ENCODE peak calls at places on chromosomes 2 and 18, in six cellular contexts. U, D, Z, L, A and F are unnamed samples. For H3K4me1, the result is how much of the 10 kb centered on the place peaks cover.

GRCh38 chr18:63540131-63540530 is 2.0 kb upstream of the SERPINB12 start:
- DNase-seq in D (peak), Z (peak), A (no peak), L (no peak), U (no peak), F (peak)

GRCh38 chr2:72092099-72092498 is 55.6 kb downstream of the CYP26B1 start:
- DNase-seq in A (no peak), Z (no peak), L (no peak), D (no peak), U (no peak), F (no peak)

GRCh38 chr2:197219636-197220035 is 90.9 kb downstream of the ANKRD44 start:
- DNase-seq in L (no peak), D (no peak), Z (no peak), U (no peak), A (no peak), F (peak)

GRCh38 chr2:239189711-239190131 is 211.1 kb downstream of the HDAC4 start:
- DNase-seq in Z (no peak), L (peak), U (no peak), D (no peak), A (no peak), F (no peak)

GRCh38 chr2:134181219-134181618 is 72.7 kb upstream of the MGAT5 start:
- DNase-seq in A (peak), Z (no peak), U (no peak), D (no peak), L (no peak), F (no peak)

GRCh38 chr2:173354601-173355131 is at the start of gene CDCA7:
- DNase-seq in U (peak), L (peak), A (no peak), D (peak), Z (peak), F (peak)

GRCh38 chr18:65990174-65990690 is 239.4 kb downstream of the CDH7 start:
- DNase-seq in Z (no peak), A (no peak), U (no peak), D (no peak), L (no peak), F (peak)

GRCh38 chr2:236342507-236342906 is 78.3 kb upstream of the ASB18 start:
- DNase-seq in A (no peak), U (no peak), Z (no peak), L (no peak), D (no peak), F (no peak)

GRCh38 chr18:54794819-54795218 is 33.5 kb upstream of the RAB27B start:
- DNase-seq in L (no peak), Z (no peak), U (no peak), A (no peak), D (no peak), F (no peak)

GRCh38 chr2:20120569-20121416 is 69.4 kb upstream of the LAPTM4A start:
- DNase-seq in A (no peak), L (no peak), U (no peak), D (no peak), Z (no peak), F (no peak)
- H3K4me1 ChIP-seq in A (under half), L (under half), U (under half), D (under half), Z (under half), F (under half)

GRCh38 chr18:80135136-80135535 is 26.1 kb downstream of the ADNP2 start:
- DNase-seq in A (no peak), D (no peak), U (no peak), L (no peak), Z (no peak), F (no peak)

GRCh38 chr18:80133124-80133523 is 24.1 kb downstream of the ADNP2 start:
- DNase-seq in L (no peak), A (no peak), U (no peak), Z (no peak), D (no peak), F (no peak)

GRCh38 chr18:80130555-80130954 is 21.5 kb downstream of the ADNP2 start:
- DNase-seq in D (no peak), U (no peak), L (no peak), A (no peak), Z (no peak), F (no peak)

GRCh38 chr18:80129672-80130367 is 20.8 kb downstream of the ADNP2 start:
- DNase-seq in U (no peak), Z (no peak), L (no peak), D (no peak), A (no peak), F (no peak)

DNA sequence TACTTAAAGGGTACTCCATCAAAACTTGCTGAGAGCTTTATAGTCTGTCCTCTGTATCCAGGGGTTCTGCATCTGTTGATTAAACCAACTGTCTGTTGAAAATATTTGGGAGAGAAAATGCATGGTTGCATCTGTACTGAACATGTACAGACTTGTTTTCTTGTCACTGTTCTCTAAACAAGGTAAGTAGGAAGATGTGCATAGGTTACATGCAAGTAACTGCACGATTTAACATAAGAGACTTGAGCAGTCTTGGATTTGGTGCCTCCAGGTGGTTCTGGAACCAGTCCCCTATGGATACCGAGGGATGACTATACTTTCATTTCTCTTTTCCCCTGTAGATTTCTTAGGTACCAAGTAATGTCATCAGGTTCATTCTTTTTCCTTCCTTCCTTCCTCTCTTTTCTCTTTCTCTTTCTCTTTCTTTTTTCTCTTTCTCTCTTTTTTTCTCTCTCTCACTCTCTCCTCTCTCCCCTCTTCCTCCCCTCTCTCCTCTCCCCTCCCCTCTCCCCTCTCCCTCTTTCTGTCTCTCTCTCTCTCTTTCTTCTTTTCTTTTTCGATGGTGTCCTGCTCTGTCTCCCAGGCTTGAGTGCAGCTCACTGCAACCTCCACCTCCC is 23.2 kb downstream of the ADNP2 start:
- DNase-seq in U (no peak), Z (no peak), L (no peak), D (no peak), A (no peak), F (no peak)
- H3K4me1 ChIP-seq in U (under half), Z (under half), L (under half), D (under half), A (under half), F (under half)

DNA sequence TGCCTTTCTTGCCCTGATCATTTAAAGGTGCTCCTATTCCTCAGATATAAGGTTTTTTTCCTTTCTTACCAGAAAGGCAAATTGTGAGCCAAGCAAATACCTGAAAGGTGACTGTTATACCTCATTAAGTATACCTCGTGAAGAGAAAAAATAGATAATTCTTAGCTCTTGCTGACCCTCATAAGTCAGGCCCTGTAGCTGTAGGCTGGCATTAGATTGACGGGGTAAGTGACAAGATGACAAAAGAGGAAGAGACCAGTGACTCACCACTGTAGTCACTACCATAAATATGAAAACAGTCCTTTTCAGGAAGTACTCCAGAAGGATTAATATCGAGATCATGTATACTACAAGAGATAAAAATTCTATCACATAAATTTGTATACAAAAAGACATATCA is 104.6 kb downstream of the PTPN4 start:
- DNase-seq in D (no peak), U (no peak), L (no peak), Z (no peak), A (no peak), F (peak)
- H3K4me1 ChIP-seq in D (under half), U (under half), L (under half), Z (under half), A (under half), F (under half)

DNA sequence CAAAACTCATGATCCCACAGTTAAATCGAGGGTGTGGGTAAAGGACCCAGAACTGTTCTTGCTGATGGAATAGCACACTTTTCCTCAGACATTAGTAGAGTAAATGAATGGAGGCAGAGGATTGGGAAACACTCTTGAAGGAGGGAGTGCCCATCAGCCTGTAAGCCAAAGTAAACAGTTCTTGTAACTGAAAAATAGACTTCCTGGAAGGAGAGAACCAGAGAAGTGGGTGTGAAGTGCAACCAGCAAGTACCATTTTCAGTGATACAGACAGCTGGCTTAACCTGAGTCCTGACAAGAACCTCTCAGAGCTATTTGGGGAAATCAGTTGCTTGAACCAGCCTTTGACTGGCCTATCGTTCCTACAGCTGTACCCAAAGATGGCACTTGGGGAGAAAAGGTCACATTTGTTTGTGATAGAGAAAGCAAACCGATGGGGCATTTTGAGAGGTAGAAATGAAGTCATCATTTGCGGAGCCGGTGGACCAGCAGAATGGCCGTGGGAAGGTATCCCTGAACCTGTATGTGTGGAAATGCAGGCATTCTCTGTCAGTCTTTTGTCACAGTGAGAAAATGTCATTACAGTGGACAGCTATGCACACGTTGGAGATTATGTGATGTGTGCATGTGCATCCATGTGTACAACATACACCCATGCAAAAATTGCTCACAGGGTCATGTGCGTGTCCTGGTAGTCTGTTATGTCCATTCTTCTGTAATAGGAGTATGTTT is 17.7 kb downstream of the CRIM1 start:
- DNase-seq in L (no peak), Z (peak), D (no peak), U (no peak), A (no peak), F (no peak)
- H3K4me1 ChIP-seq in L (under half), Z (half or more), D (under half), U (under half), A (half or more), F (half or more)

GRCh38 chr2:101124061-101124460 is 27.1 kb downstream of the TBC1D8 start:
- DNase-seq in A (no peak), D (no peak), Z (peak), U (no peak), L (no peak), F (no peak)

GRCh38 chr2:101125374-101125773 is 25.8 kb downstream of the TBC1D8 start:
- DNase-seq in D (no peak), A (no peak), Z (peak), U (no peak), L (no peak), F (no peak)

GRCh38 chr2:101127319-101128056 is 23.7 kb downstream of the TBC1D8 start:
- DNase-seq in D (no peak), L (no peak), U (no peak), A (no peak), Z (no peak), F (no peak)

GRCh38 chr2:101125799-101126198 is 25.4 kb downstream of the TBC1D8 start:
- DNase-seq in A (no peak), U (no peak), L (no peak), Z (no peak), D (no peak), F (no peak)

DNA sequence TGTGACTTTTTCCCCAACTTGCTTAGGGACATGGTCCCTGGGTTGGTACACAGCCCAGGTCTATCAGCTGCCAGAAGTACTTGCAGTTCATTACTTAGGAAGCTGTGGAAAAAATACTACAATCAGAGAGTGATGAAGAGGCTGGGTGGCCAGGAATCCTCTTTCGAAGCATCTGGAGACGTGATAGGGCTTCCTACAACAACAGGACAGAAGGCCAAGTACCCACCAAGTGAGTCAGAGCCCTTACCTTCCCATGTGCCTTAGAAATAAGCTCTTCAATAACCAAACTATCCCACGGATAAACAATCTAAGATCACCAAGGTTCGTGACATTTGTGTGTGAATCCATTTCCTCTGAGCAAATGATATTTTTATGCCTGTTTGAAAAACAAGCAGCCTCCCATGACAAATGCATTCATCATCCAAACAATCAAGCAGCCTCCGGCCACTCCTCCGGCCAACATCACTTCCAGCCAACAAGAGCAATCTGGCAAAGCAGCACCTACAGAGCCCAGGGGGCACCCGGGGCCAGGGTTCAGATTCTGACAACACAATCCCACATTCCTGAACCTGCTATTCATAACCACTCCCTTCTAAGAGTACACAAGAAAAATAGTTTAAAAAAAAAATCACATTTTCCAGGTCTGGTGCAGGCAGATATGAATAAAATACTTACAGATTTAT is 26.4 kb downstream of the TBC1D8 start:
- DNase-seq in Z (peak), A (no peak), D (no peak), L (no peak), U (peak), F (no peak)
- H3K4me1 ChIP-seq in Z (under half), A (half or more), D (under half), L (under half), U (under half), F (under half)